ENCODE peak calls at places on chromosomes 7 and 10, in nine cellular contexts. P is right atrium auricular region, Q is upper lobe of right lung, N is GM20000, G is Calu3, W is IMR-90, Z is CD14-positive monocyte, H is H9, J is astrocyte. T is an unnamed sample.
A peak's percentile ranks its signal among the peaks of the same experiment; 100 is the strongest.

GRCh38 chr7:153444591-153444990 is 607.6 kb upstream of the DPP6 start:
- DNase-seq in G (no peak), W (no peak), P (no peak), Q (no peak), N (no peak), J (no peak), Z (no peak), H (no peak), T (no peak)

GRCh38 chr10:132407243-132407746 is 10.3 kb downstream of the PWWP2B start:
- DNase-seq in Z (no peak), G (peak; percentile 41), Q (peak; percentile 91), P (no peak), N (no peak), H (no peak), W (no peak), J (no peak), T (no peak)

GRCh38 chr10:97771055-97771811 is 566 bp downstream of the SFRP5 start:
- DNase-seq in Q (no peak), W (peak; percentile 15), P (no peak), Z (no peak), J (peak; percentile 26), G (peak; percentile 25), N (peak; percentile 45), H (peak; percentile 67), T (no peak)

GRCh38 chr7:94394058-94394398 is 667 bp upstream of the COL1A2 start:
- DNase-seq in N (peak; percentile 8), Z (no peak), G (no peak), H (no peak), Q (no peak), J (peak; percentile 65), W (peak; percentile 69), P (no peak), T (no peak)

GRCh38 chr10:91190388-91190870 is 30.0 kb upstream of the PCGF5 start:
- DNase-seq in J (peak; percentile 73), G (no peak), N (no peak), Q (no peak), Z (no peak), P (no peak), H (no peak), W (peak; percentile 78), T (no peak)

GRCh38 chr10:59107147-59107546 is 69.3 kb upstream of the PHYHIPL start:
- DNase-seq in Q (no peak), J (no peak), P (no peak), W (no peak), H (no peak), G (no peak), Z (no peak), N (no peak), T (no peak)

GRCh38 chr10:34454590-34455289 is 360.4 kb downstream of the PARD3 start:
- DNase-seq in Z (no peak), N (no peak), W (peak; percentile 28), G (no peak), J (no peak), H (no peak), Q (no peak), P (no peak), T (no peak)

GRCh38 chr7:28956608-28957063 is 1.5 kb downstream of the TRIL start:
- DNase-seq in J (peak; percentile 34), P (no peak), H (peak; percentile 91), Q (peak; percentile 89), N (peak; percentile 74), G (peak; percentile 91), W (peak; percentile 5), Z (no peak), T (peak; percentile 49)

GRCh38 chr10:66535418-66535817 is 390.4 kb upstream of the LRRTM3 start:
- DNase-seq in J (no peak), N (no peak), Q (no peak), W (no peak), G (no peak), Z (no peak), H (no peak), P (no peak), T (no peak)
- TF ChIP-seq CTCF in J (no peak), N (no peak), Q (no peak), W (no peak), G (no peak), Z (no peak), H (no peak), P (no peak), T (no peak)

GRCh38 chr7:6576024-6576866 is 1.0 kb upstream of the ZDHHC4 start:
- DNase-seq in W (no peak), P (no peak), Z (no peak), H (peak; percentile 69), G (peak; percentile 22), Q (no peak), N (no peak), J (no peak), T (no peak)
- TF ChIP-seq CTCF in W (no peak), P (no peak), Z (no peak), H (peak; percentile 32), G (no peak), Q (no peak), N (no peak), J (no peak), T (no peak)

DNA sequence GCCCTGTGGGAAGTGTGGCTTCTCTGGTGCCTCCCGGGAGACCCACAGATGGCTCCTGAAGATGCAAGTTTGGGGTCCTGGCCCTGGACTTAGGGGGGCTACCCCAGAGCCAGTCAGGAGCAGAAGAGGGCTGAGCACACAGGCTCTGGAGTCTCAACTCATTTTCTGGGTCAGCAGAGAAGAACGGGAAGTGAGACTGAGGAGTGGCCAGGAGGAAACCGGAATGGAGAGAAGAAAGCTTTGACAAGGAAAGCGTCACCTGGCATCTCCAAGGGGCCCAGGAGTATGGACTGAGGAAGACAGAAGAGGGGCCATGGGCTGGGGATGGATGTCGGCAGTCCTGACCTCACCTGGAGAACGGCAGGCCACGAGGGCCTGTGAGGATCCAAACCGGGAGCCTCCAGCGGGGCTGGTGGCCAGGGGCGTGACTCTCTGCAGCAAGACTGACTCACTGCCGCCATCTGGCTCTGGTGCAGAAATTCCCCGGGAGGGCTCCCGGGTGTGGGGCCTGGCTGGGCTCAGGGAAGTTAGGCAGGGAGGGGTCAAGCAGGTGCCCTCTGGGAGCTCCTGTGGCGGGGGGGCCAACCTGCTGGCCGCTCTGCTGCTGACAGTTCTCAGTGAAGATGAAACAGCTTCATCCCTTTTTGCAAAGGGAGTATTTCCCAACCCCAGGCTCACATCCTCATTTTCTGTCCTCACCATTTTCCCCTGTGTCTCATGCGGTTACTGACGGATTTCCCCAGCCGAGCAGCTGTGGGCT is 23.6 kb downstream of the DAGLB start:
- DNase-seq in N (no peak), G (peak; percentile 55), Z (peak; percentile 88), W (no peak), Q (peak; percentile 74), H (no peak), J (no peak), P (no peak), T (no peak)
- TF ChIP-seq CTCF in N (no peak), G (peak; percentile 48), Z (peak; percentile 38), W (no peak), Q (no peak), H (peak; percentile 19), J (no peak), P (peak; percentile 18), T (no peak)

GRCh38 chr7:70615066-70615465 is 516.9 kb upstream of the GALNT17 start:
- DNase-seq in J (no peak), N (no peak), G (no peak), W (no peak), Z (no peak), P (no peak), Q (no peak), H (no peak), T (no peak)
- TF ChIP-seq CTCF in J (no peak), N (no peak), G (no peak), W (no peak), Z (no peak), P (no peak), Q (no peak), H (no peak), T (no peak)

DNA sequence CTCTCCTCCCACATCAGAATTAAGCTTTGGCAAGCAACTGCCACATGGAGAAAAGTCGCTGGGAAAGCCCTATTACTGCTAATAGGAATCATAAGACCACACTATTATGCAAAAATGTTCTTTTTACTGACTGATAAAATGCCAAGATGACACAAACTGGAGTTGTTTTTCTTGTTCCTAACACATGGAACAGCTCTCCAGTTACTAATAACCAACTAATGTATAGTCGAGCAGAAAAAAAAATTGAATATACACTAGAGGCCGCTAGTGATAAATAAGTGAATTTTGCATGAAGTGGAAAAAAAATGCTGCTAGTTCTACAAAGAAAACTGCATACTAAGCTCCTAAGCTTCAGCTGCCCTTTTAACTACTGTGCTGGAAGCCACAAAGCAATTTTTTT is 165.6 kb downstream of the TPK1 start:
- DNase-seq in W (no peak), Q (no peak), N (no peak), Z (no peak), G (no peak), P (no peak), J (no peak), H (no peak), T (no peak)
- TF ChIP-seq CTCF in W (no peak), Q (peak; percentile 14), N (no peak), Z (peak; percentile 21), G (no peak), P (peak; percentile 25), J (no peak), H (no peak), T (no peak)

GRCh38 chr7:148962515-148962822 is 65.8 kb downstream of the PDIA4 start:
- DNase-seq in Q (no peak), Z (no peak), J (no peak), W (no peak), N (no peak), H (no peak), P (no peak), G (no peak), T (no peak)

GRCh38 chr7:148964510-148965267 is 63.6 kb downstream of the PDIA4 start:
- DNase-seq in G (no peak), H (no peak), J (no peak), N (no peak), W (no peak), Z (no peak), P (no peak), Q (no peak), T (no peak)

GRCh38 chr7:148963583-148964509 is 64.5 kb downstream of the PDIA4 start:
- DNase-seq in W (no peak), P (no peak), N (no peak), H (no peak), G (no peak), Q (no peak), Z (no peak), J (no peak), T (no peak)

GRCh38 chr7:148959726-148960125 is 68.6 kb downstream of the PDIA4 start:
- DNase-seq in G (no peak), W (no peak), Q (no peak), J (no peak), Z (no peak), P (no peak), N (no peak), H (no peak), T (no peak)

DNA sequence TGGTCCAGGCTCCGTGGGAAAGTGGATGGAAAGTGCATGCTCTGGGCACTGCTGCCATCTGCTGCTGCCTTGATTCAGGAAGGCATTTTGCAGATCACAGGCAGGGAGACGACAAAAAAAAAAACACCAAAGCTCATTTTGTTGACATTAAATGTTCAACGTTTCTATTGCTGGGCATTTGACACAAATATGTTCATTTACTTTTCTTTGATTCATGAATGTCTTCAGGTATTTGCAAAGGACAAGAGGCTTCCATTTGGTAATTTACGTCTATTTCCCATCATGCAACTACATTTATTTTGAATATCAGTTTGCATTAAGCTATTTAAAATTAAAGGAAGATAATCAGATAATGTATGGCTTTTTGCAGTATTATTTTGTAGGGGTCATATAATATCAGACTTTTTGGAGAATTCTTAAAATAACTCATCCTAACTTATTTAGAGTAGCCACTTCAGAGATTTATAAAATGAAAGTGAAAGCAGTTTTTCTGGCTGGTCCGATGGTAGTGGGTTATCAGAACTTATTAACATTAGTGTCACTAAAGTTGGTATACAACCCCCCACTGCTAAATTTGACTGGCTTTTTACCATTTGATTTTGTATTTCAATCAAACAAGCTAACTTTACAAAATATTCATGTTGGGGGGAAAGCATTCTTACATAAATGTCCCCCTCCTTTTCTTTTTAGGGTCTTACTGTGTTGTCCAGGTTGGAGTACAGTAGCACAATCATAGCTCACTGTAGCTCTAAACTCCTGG is 65.3 kb downstream of the PDIA4 start:
- DNase-seq in Q (peak; percentile 76), Z (no peak), G (peak; percentile 48), H (no peak), J (peak; percentile 22), N (peak; percentile 69), W (peak; percentile 67), P (no peak), T (peak; percentile 64)
- TF ChIP-seq CTCF in Q (peak; percentile 73), Z (peak; percentile 80), G (peak; percentile 55), H (peak; percentile 86), J (peak; percentile 87), N (peak; percentile 65), W (peak; percentile 88), P (peak; percentile 84), T (peak; percentile 78)